ENCODE peak calls at places on chromosomes 4 and X, in four cellular contexts. T, B, M and D are unnamed samples.

GRCh38 chr4:13559414-13559813 is 15.1 kb upstream of the NKX3-2 start:
- DNase-seq in T (no peak), B (peak), M (no peak), D (no peak)

GRCh38 chr4:2946812-2947600 is 16.2 kb downstream of the NOP14 start:
- DNase-seq in T (no peak), B (no peak), M (no peak), D (no peak)

GRCh38 chr4:1793496-1793840 is 375 bp downstream of the FGFR3 start:
- DNase-seq in T (no peak), B (no peak), M (no peak), D (no peak)

GRCh38 chr4:109787807-109788206 is 14.0 kb downstream of the CFI start:
- DNase-seq in T (no peak), B (no peak), M (no peak), D (no peak)

GRCh38 chr4:150960079-150960478 is 55.0 kb downstream of the LRBA start:
- DNase-seq in T (no peak), B (peak), M (no peak), D (no peak)

GRCh38 chr4:90842960-90843359 is 715.8 kb downstream of the CCSER1 start:
- DNase-seq in T (no peak), B (no peak), M (no peak), D (no peak)

GRCh38 chr4:147723316-147723715 is 8.6 kb upstream of the ARHGAP10 start:
- DNase-seq in T (peak), B (peak), M (peak), D (no peak)

GRCh38 chr4:20529681-20530080 is 170.6 kb upstream of the PACRGL start:
- DNase-seq in T (no peak), B (no peak), M (no peak), D (no peak)

GRCh38 chr4:61994036-61994435 is 793.9 kb downstream of the ADGRL3 start:
- DNase-seq in T (no peak), B (no peak), M (no peak), D (no peak)

DNA sequence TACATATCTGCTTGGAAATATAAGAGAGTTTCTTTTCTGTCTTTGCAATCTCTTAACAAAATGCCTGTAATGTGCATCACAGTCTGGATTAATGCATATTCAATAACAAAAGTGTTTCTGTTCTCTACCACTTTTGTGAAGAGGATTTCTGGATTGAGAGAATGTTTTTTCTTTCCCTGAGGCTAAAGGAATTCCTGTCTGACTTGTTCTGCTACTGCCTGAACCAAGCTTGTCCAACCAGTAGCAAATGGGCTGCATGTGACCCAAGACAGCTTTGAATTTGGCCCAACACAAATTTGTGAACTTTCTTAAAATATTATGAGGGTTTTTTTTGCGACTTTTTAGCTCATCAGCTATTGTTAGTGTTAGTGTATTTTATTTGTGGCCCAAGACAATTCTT is 1133.9 kb downstream of the SH3BGRL start:
- DNase-seq in T (no peak), B (no peak), M (no peak), D (no peak)
- TF ChIP-seq CTCF in T (no peak), B (no peak), M (no peak), D (no peak)

GRCh38 chr4:185145572-185145971 is 2.5 kb downstream of the SLC25A4 start:
- DNase-seq in T (peak), B (no peak), M (peak), D (no peak)
- H3K4me3 ChIP-seq in T (peak), B (no peak), M (peak), D (no peak)

DNA sequence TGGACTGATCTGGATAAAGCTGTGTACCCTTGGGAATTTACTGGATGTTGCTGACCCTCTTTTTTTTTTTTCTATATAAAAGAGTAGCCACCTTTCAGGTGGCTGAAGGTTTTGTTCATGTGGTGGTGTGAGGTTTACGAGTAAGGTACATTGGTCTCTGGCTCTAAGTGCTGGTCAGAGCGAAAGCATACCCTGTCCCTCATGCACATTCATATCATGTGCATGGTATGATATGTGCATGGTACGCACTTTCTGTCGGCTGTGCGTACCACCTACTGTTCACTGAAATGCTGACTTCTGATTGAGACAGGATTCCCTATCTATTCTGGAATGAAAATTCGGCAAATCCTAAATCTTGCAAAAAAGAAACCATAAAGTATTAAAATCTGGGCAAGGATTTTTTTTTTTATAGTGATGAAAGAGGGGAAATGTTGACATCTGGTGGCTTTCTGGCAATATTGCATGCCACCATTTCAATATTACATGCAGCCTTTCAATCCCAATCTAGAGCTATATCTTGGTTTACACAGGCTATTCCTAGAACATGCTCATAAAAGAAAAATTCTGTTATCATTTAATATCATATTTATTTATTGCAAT is 32.8 kb downstream of the FAM149A start:
- DNase-seq in T (no peak), B (peak), M (no peak), D (no peak)
- TF ChIP-seq CTCF in T (peak), B (peak), M (peak), D (peak)

GRCh38 chr4:98586634-98587354 is 71.6 kb downstream of the TSPAN5 start:
- DNase-seq in T (no peak), B (no peak), M (no peak), D (peak)
- H3K4me3 ChIP-seq in T (no peak), B (no peak), M (no peak), D (no peak)

GRCh38 chr4:98851806-98852205 is 77.1 kb downstream of the EIF4E start:
- DNase-seq in T (no peak), B (peak), M (no peak), D (no peak)
- TF ChIP-seq CTCF in T (no peak), B (no peak), M (no peak), D (no peak)

GRCh38 chr4:64144994-64145393 is 264.3 kb downstream of the TECRL start:
- DNase-seq in T (no peak), B (no peak), M (no peak), D (no peak)

DNA sequence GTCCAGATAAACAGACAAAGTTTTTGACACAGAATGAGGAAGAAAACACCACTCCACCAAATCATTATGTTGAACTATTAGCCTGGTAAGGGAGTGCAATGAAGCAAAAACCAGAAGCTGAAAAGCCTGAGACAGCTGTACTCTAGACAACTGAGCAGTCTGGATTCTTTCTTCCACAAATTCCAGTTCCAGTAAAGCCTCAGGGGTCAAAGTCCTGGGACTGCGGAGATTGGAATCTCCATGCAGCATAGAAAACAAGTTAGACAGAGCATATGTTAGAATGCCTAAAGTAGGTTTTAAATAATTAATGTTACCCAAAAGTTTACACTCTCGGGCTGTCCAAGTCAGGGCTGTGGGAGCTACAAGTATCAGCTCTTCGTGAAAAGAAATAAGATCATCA is 263.2 kb downstream of the TECRL start:
- DNase-seq in T (no peak), B (no peak), M (no peak), D (no peak)
- H3K4me3 ChIP-seq in T (no peak), B (no peak), M (no peak), D (no peak)

DNA sequence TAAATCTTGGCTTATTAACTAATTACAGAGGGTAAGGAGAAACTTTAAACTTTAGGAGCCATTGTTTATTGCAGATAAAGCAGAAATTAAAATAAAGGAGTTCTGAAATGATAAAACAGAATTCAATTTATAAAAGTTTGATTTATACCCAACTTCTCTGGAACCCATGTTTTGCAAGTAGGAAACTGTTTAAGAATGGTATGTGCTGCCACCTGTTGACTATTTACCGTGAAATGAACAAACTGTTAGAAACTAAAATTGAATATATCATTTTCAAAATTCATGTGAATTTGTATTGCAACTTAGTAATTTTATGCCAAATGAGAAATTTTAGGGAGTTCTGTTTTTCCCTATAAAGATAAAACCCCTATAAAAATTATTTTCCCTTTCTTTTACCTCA is 11.0 kb upstream of the TBC1D8B start:
- DNase-seq in T (no peak), B (peak), M (no peak), D (no peak)
- TF ChIP-seq CTCF in T (no peak), B (peak), M (peak), D (no peak)